ENCODE peak calls at places on chromosomes 16 and 17, in six cellular contexts. One of them, this sample, is unnamed.

GRCh38 chr16:29821663-29822115 is 1.4 kb downstream of the MVP start:
- DNase-seq in body of pancreas: no peak
- DNase-seq in uterus: peak; percentile 61
- DNase-seq in fibroblast of pulmonary artery: peak; percentile 75
- DNase-seq in head of caudate nucleus: no peak
- DNase-seq in amniotic stem cell: no peak
- DNase-seq in this sample: peak; percentile 40

GRCh38 chr16:77894054-77894632 is 105.8 kb downstream of the VAT1L start:
- DNase-seq in body of pancreas: no peak
- DNase-seq in uterus: no peak
- DNase-seq in fibroblast of pulmonary artery: no peak
- DNase-seq in head of caudate nucleus: no peak
- DNase-seq in amniotic stem cell: no peak
- DNase-seq in this sample: no peak

GRCh38 chr16:66294507-66294906 is 72.0 kb upstream of the CDH5 start:
- DNase-seq in body of pancreas: no peak
- DNase-seq in uterus: no peak
- DNase-seq in fibroblast of pulmonary artery: no peak
- DNase-seq in head of caudate nucleus: no peak
- DNase-seq in amniotic stem cell: no peak
- DNase-seq in this sample: no peak

GRCh38 chr17:142102-142661 is 4.8 kb downstream of the SCGB1C2 start:
- DNase-seq in body of pancreas: peak; percentile 46
- DNase-seq in uterus: no peak
- DNase-seq in fibroblast of pulmonary artery: peak; percentile 11
- DNase-seq in head of caudate nucleus: peak; percentile 12
- DNase-seq in amniotic stem cell: no peak
- DNase-seq in this sample: peak; percentile 25

GRCh38 chr16:66354321-66354854 is 12.1 kb upstream of the CDH5 start:
- DNase-seq in body of pancreas: no peak
- DNase-seq in uterus: no peak
- DNase-seq in fibroblast of pulmonary artery: no peak
- DNase-seq in head of caudate nucleus: no peak
- DNase-seq in amniotic stem cell: no peak
- DNase-seq in this sample: no peak

GRCh38 chr16:71526111-71526998 is at the start of gene CHST4:
- DNase-seq in body of pancreas: no peak
- DNase-seq in uterus: peak; percentile 24
- DNase-seq in fibroblast of pulmonary artery: peak; percentile 52
- DNase-seq in head of caudate nucleus: no peak
- DNase-seq in amniotic stem cell: peak; percentile 28
- DNase-seq in this sample: no peak

GRCh38 chr16:85418978-85419491 is 194.1 kb upstream of the GSE1 start:
- DNase-seq in body of pancreas: peak; percentile 1
- DNase-seq in uterus: no peak
- DNase-seq in fibroblast of pulmonary artery: no peak
- DNase-seq in head of caudate nucleus: peak; percentile 20
- DNase-seq in amniotic stem cell: no peak
- DNase-seq in this sample: no peak

GRCh38 chr17:81921996-81922565 is 4.1 kb upstream of the SIRT7 start:
- DNase-seq in body of pancreas: no peak
- DNase-seq in uterus: no peak
- DNase-seq in fibroblast of pulmonary artery: no peak
- DNase-seq in head of caudate nucleus: no peak
- DNase-seq in amniotic stem cell: no peak
- DNase-seq in this sample: no peak

GRCh38 chr16:68086336-68086821 is 1.2 kb downstream of the NFATC3 start:
- DNase-seq in body of pancreas: no peak
- DNase-seq in uterus: no peak
- DNase-seq in fibroblast of pulmonary artery: peak; percentile 44
- DNase-seq in head of caudate nucleus: no peak
- DNase-seq in amniotic stem cell: peak; percentile 39
- DNase-seq in this sample: no peak

GRCh38 chr17:28366605-28367004 is 1.6 kb upstream of the SEBOX start:
- DNase-seq in body of pancreas: no peak
- DNase-seq in uterus: no peak
- DNase-seq in fibroblast of pulmonary artery: no peak
- DNase-seq in head of caudate nucleus: no peak
- DNase-seq in amniotic stem cell: no peak
- DNase-seq in this sample: no peak

GRCh38 chr17:31803494-31804213 is 55.4 kb downstream of the COPRS start:
- DNase-seq in body of pancreas: peak; percentile 37
- DNase-seq in uterus: no peak
- DNase-seq in fibroblast of pulmonary artery: no peak
- DNase-seq in head of caudate nucleus: no peak
- DNase-seq in amniotic stem cell: no peak
- DNase-seq in this sample: no peak

GRCh38 chr17:76585048-76585648 is 512 bp downstream of the ST6GALNAC2 start:
- DNase-seq in body of pancreas: no peak
- DNase-seq in uterus: no peak
- DNase-seq in fibroblast of pulmonary artery: no peak
- DNase-seq in head of caudate nucleus: no peak
- DNase-seq in amniotic stem cell: no peak
- DNase-seq in this sample: peak; percentile 52

GRCh38 chr16:73565263-73565662 is 517.3 kb upstream of the ZFHX3 start:
- DNase-seq in body of pancreas: no peak
- DNase-seq in uterus: no peak
- DNase-seq in fibroblast of pulmonary artery: no peak
- DNase-seq in head of caudate nucleus: no peak
- DNase-seq in amniotic stem cell: no peak
- DNase-seq in this sample: no peak

GRCh38 chr17:27816946-27817345 is 16.6 kb upstream of the NOS2 start:
- DNase-seq in body of pancreas: no peak
- DNase-seq in uterus: no peak
- DNase-seq in fibroblast of pulmonary artery: no peak
- DNase-seq in head of caudate nucleus: no peak
- DNase-seq in amniotic stem cell: no peak
- DNase-seq in this sample: no peak

GRCh38 chr16:89574681-89575246 is 794 bp upstream of the CPNE7 start:
- DNase-seq in body of pancreas: peak; percentile 46
- DNase-seq in uterus: no peak
- DNase-seq in fibroblast of pulmonary artery: peak; percentile 73
- DNase-seq in head of caudate nucleus: no peak
- DNase-seq in amniotic stem cell: peak; percentile 44
- DNase-seq in this sample: peak; percentile 77

GRCh38 chr17:73118876-73119485 is 26.5 kb upstream of the SLC39A11 start:
- DNase-seq in body of pancreas: peak; percentile 56
- DNase-seq in uterus: no peak
- DNase-seq in fibroblast of pulmonary artery: no peak
- DNase-seq in head of caudate nucleus: no peak
- DNase-seq in amniotic stem cell: no peak
- DNase-seq in this sample: no peak

GRCh38 chr17:80826346-80826954 is 165.2 kb upstream of the CHMP6 start:
- DNase-seq in body of pancreas: no peak
- DNase-seq in uterus: no peak
- DNase-seq in fibroblast of pulmonary artery: no peak
- DNase-seq in head of caudate nucleus: no peak
- DNase-seq in amniotic stem cell: no peak
- DNase-seq in this sample: no peak

GRCh38 chr17:55324296-55324978 is 59.7 kb downstream of the HLF start:
- DNase-seq in body of pancreas: no peak
- DNase-seq in uterus: no peak
- DNase-seq in fibroblast of pulmonary artery: no peak
- DNase-seq in head of caudate nucleus: no peak
- DNase-seq in amniotic stem cell: no peak
- DNase-seq in this sample: no peak

GRCh38 chr17:64148699-64149098 is 18.8 kb upstream of the ERN1 start:
- DNase-seq in body of pancreas: peak; percentile 50
- DNase-seq in uterus: no peak
- DNase-seq in fibroblast of pulmonary artery: no peak
- DNase-seq in head of caudate nucleus: peak; percentile 67
- DNase-seq in amniotic stem cell: no peak
- DNase-seq in this sample: peak; percentile 41

GRCh38 chr16:57392694-57393093 is 11.9 kb upstream of the CCL17 start:
- DNase-seq in body of pancreas: no peak
- DNase-seq in uterus: no peak
- DNase-seq in fibroblast of pulmonary artery: no peak
- DNase-seq in head of caudate nucleus: no peak
- DNase-seq in amniotic stem cell: no peak
- DNase-seq in this sample: peak; percentile 63

GRCh38 chr17:82655038-82655479 is 6.8 kb upstream of the WDR45B start:
- DNase-seq in body of pancreas: no peak
- DNase-seq in uterus: no peak
- DNase-seq in fibroblast of pulmonary artery: peak; percentile 32
- DNase-seq in head of caudate nucleus: no peak
- DNase-seq in amniotic stem cell: no peak
- DNase-seq in this sample: peak; percentile 74

GRCh38 chr16:21626659-21627277 is 25.6 kb downstream of the IGSF6 start:
- DNase-seq in body of pancreas: peak; percentile 34
- DNase-seq in uterus: peak; percentile 63
- DNase-seq in fibroblast of pulmonary artery: peak; percentile 79
- DNase-seq in head of caudate nucleus: peak; percentile 48
- DNase-seq in amniotic stem cell: peak; percentile 56
- DNase-seq in this sample: no peak

GRCh38 chr16:16150117-16150877 is 73.0 kb downstream of the ABCC6 start:
- DNase-seq in body of pancreas: peak; percentile 82
- DNase-seq in uterus: peak; percentile 75
- DNase-seq in fibroblast of pulmonary artery: peak; percentile 84
- DNase-seq in head of caudate nucleus: peak; percentile 84
- DNase-seq in amniotic stem cell: no peak
- DNase-seq in this sample: no peak

GRCh38 chr17:76452102-76452645 is 778 bp downstream of the UBE2O start:
- DNase-seq in body of pancreas: no peak
- DNase-seq in uterus: no peak
- DNase-seq in fibroblast of pulmonary artery: no peak
- DNase-seq in head of caudate nucleus: no peak
- DNase-seq in amniotic stem cell: no peak
- DNase-seq in this sample: peak; percentile 30

GRCh38 chr17:7930841-7931631 is 710 bp downstream of the TRAPPC1 start:
- DNase-seq in body of pancreas: no peak
- DNase-seq in uterus: no peak
- DNase-seq in fibroblast of pulmonary artery: no peak
- DNase-seq in head of caudate nucleus: no peak
- DNase-seq in amniotic stem cell: no peak
- DNase-seq in this sample: no peak

GRCh38 chr16:85768225-85768624 is 17.3 kb upstream of the C16orf74 start:
- DNase-seq in body of pancreas: no peak
- DNase-seq in uterus: no peak
- DNase-seq in fibroblast of pulmonary artery: no peak
- DNase-seq in head of caudate nucleus: no peak
- DNase-seq in amniotic stem cell: no peak
- DNase-seq in this sample: no peak

GRCh38 chr16:19162085-19162484 is 6.0 kb upstream of the SYT17 start:
- DNase-seq in body of pancreas: no peak
- DNase-seq in uterus: no peak
- DNase-seq in fibroblast of pulmonary artery: no peak
- DNase-seq in head of caudate nucleus: no peak
- DNase-seq in amniotic stem cell: no peak
- DNase-seq in this sample: no peak

GRCh38 chr17:50148226-50149098 is 2.0 kb downstream of the PPP1R9B start:
- DNase-seq in body of pancreas: peak; percentile 76
- DNase-seq in uterus: peak; percentile 65
- DNase-seq in fibroblast of pulmonary artery: no peak
- DNase-seq in head of caudate nucleus: peak; percentile 70
- DNase-seq in amniotic stem cell: no peak
- DNase-seq in this sample: peak; percentile 62

GRCh38 chr17:44367219-44367618 is 3.6 kb upstream of the FAM171A2 start:
- DNase-seq in body of pancreas: no peak
- DNase-seq in uterus: no peak
- DNase-seq in fibroblast of pulmonary artery: no peak
- DNase-seq in head of caudate nucleus: no peak
- DNase-seq in amniotic stem cell: no peak
- DNase-seq in this sample: no peak

This sample was measured in stomach.